ENCODE peak calls at places on chromosomes 6 and 20, in nine cellular contexts. A is GM13977, C is heart left ventricle, L is GM10248, O is epithelial cell of esophagus, W is neural crest cell, G is MM.1S, F is GM06990, D is nephron progenitor cell. N is an unnamed sample.
A peak's percentile ranks its signal among the peaks of the same experiment; 100 is the strongest.

GRCh38 chr6:2765896-2766766 is 938 bp downstream of the WRNIP1 start:
- DNase-seq in A (peak; percentile 82), C (peak; percentile 67), L (peak; percentile 25), O (peak; percentile 60), W (peak; percentile 34), G (peak; percentile 29), F (peak; percentile 62), D (peak; percentile 71), N (peak; percentile 58)

GRCh38 chr20:48697845-48698491 is 129.8 kb downstream of the PREX1 start:
- DNase-seq in A (no peak), C (peak; percentile 94), L (no peak), O (peak; percentile 75), W (no peak), G (no peak), F (no peak), D (no peak), N (no peak)

GRCh38 chr20:1336699-1337387 is 7.9 kb upstream of the SDCBP2 start:
- DNase-seq in A (no peak), C (peak; percentile 89), L (no peak), O (no peak), W (no peak), G (no peak), F (no peak), D (no peak), N (peak; percentile 31)

GRCh38 chr6:133286765-133287164 is 45.6 kb downstream of the EYA4 start:
- DNase-seq in A (peak; percentile 11), C (no peak), L (no peak), O (peak; percentile 11), W (no peak), G (peak; percentile 37), F (no peak), D (no peak), N (no peak)

GRCh38 chr6:112184996-112185395 is 69.4 kb downstream of the LAMA4 start:
- DNase-seq in A (no peak), C (no peak), L (no peak), O (no peak), W (no peak), G (no peak), F (no peak), D (no peak), N (no peak)

GRCh38 chr6:125550892-125551291 is 198.5 kb upstream of the HEY2 start:
- DNase-seq in A (no peak), C (no peak), L (no peak), O (no peak), W (no peak), G (no peak), F (no peak), D (no peak), N (no peak)

GRCh38 chr6:106192824-106193223 is 106.7 kb downstream of the PRDM1 start:
- DNase-seq in A (no peak), C (no peak), L (no peak), O (peak; percentile 67), W (no peak), G (no peak), F (no peak), D (no peak), N (no peak)

GRCh38 chr20:19449051-19449450 is 236.6 kb downstream of the SLC24A3 start:
- DNase-seq in A (no peak), C (no peak), L (no peak), O (no peak), W (no peak), G (no peak), F (no peak), D (no peak), N (no peak)

GRCh38 chr6:170259301-170259700 is 31.6 kb downstream of the DLL1 start:
- DNase-seq in A (no peak), C (peak; percentile 7), L (no peak), O (no peak), W (no peak), G (no peak), F (no peak), D (no peak), N (no peak)

GRCh38 chr6:157021267-157022021 is 244.3 kb downstream of the ARID1B start:
- DNase-seq in A (peak; percentile 91), C (peak; percentile 93), L (peak; percentile 88), O (peak; percentile 95), W (peak; percentile 75), G (peak; percentile 79), F (peak; percentile 92), D (peak; percentile 86), N (peak; percentile 92)
- TF ChIP-seq CTCF in A (peak; percentile 40), C (peak; percentile 11), L (peak; percentile 44), O (no peak), W (peak; percentile 46), G (no peak), F (no peak), D (peak; percentile 44), N (peak; percentile 37)

GRCh38 chr6:1322206-1322605 is 10.3 kb downstream of the FOXQ1 start:
- DNase-seq in A (no peak), C (no peak), L (no peak), O (no peak), W (no peak), G (no peak), F (no peak), D (no peak), N (no peak)
- TF ChIP-seq CTCF in A (no peak), C (no peak), L (no peak), O (no peak), W (no peak), G (no peak), F (no peak), D (no peak), N (no peak)

DNA sequence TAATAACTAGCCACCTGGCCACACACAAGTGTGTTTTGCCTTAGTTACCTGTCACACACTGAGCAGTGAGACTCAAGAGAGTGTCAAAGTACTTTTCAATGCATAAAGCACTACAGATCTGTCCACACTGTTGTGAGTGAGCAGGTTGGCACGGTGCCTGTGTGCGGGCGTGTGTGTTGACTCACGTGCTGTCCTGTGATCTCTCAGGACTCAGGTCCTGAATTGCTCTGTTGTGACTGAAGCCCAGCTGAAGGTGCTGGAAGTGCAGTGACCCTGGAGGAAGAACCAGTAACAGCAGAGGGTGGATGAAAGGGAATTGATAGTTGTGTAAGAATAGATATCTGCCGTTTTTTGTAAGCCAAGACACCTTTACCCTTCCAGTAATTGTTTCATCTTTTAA is 18.3 kb downstream of the SLC16A10 start:
- DNase-seq in A (no peak), C (peak; percentile 88), L (no peak), O (peak; percentile 77), W (no peak), G (no peak), F (no peak), D (no peak), N (peak; percentile 70)
- TF ChIP-seq CTCF in A (no peak), C (no peak), L (no peak), O (no peak), W (no peak), G (no peak), F (no peak), D (no peak), N (no peak)

GRCh38 chr6:14321992-14322772 is 204.6 kb downstream of the CD83 start:
- DNase-seq in A (no peak), C (no peak), L (no peak), O (peak; percentile 40), W (no peak), G (no peak), F (no peak), D (no peak), N (no peak)
- TF ChIP-seq CTCF in A (no peak), C (no peak), L (no peak), O (peak; percentile 23), W (no peak), G (no peak), F (no peak), D (no peak), N (no peak)

DNA sequence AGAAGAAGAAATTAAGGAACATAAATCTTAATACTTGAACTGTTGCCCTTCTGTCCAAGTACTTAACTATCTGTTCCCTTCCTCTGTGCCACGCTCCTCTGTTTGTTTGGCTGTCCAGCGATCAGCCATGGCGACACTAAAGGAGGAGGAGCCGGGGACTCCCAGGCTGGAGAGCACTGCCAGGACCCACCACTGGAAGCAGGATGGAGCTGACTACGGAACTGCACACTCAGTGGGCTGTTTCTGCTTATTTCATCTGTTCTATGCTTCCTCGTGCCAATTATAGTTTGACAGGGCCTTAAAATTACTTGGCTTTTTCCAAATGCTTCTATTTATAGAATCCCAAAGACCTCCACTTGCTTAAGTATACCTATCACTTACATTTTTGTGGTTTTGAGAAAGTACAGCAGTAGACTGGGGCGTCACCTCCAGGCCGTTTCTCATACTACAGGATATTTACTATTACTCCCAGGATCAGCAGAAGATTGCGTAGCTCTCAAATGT is 17.1 kb downstream of the IRF4 start:
- DNase-seq in A (no peak), C (peak; percentile 66), L (no peak), O (peak; percentile 22), W (peak; percentile 49), G (no peak), F (no peak), D (peak; percentile 56), N (no peak)
- TF ChIP-seq CTCF in A (peak; percentile 22), C (peak; percentile 35), L (no peak), O (peak; percentile 35), W (peak; percentile 62), G (peak; percentile 27), F (no peak), D (peak; percentile 35), N (peak; percentile 41)

GRCh38 chr6:8175046-8175777 is 72.9 kb upstream of the EEF1E1 start:
- DNase-seq in A (no peak), C (no peak), L (no peak), O (peak; percentile 45), W (no peak), G (no peak), F (no peak), D (no peak), N (no peak)

GRCh38 chr6:8170245-8170644 is 67.9 kb upstream of the EEF1E1 start:
- DNase-seq in A (no peak), C (no peak), L (no peak), O (no peak), W (no peak), G (no peak), F (no peak), D (no peak), N (no peak)

GRCh38 chr6:8174571-8174970 is 72.2 kb upstream of the EEF1E1 start:
- DNase-seq in A (no peak), C (no peak), L (no peak), O (peak; percentile 55), W (no peak), G (no peak), F (no peak), D (no peak), N (no peak)

GRCh38 chr6:8170754-8171153 is 68.4 kb upstream of the EEF1E1 start:
- DNase-seq in A (no peak), C (no peak), L (no peak), O (no peak), W (no peak), G (no peak), F (no peak), D (no peak), N (no peak)

GRCh38 chr6:8172510-8172909 is 70.2 kb upstream of the EEF1E1 start:
- DNase-seq in A (no peak), C (no peak), L (no peak), O (no peak), W (no peak), G (no peak), F (no peak), D (no peak), N (no peak)
- TF ChIP-seq CTCF in A (no peak), C (no peak), L (no peak), O (no peak), W (no peak), G (no peak), F (no peak), D (no peak), N (no peak)

GRCh38 chr20:53809728-53810365 is 216.2 kb upstream of the ZNF217 start:
- DNase-seq in A (no peak), C (no peak), L (no peak), O (no peak), W (no peak), G (no peak), F (no peak), D (no peak), N (no peak)
- TF ChIP-seq CTCF in A (no peak), C (no peak), L (no peak), O (no peak), W (no peak), G (no peak), F (no peak), D (no peak), N (no peak)

N was measured in activated CD8-positive, alpha-beta T cell treated with anti-CD3 and anti-CD28 coated beads for 36 hours.